ENCODE peak calls at places on chromosomes 2 and 18, in eight cellular contexts. L is GM06990; X is stimulated activated naive CD8-positive, alpha-beta T cell treated with anti-CD3 and anti-CD28 coated beads, Interleukin-15, Interleukin-2, amounts not matched to agents 100 U/mL and 50 U/mL, for 24 hours; F is NCI-H2171; W is activated T-helper 1 cell treated with anti-CD3 and anti-CD28 coated beads, Interleukin-12 subunit alpha, Interleukin-12 subunit beta, Interleukin-2, Interleukin-4 antibody, amounts not matched to agents 30 ng/mL and 10 ng/mL and 1 ng/mL, durations not matched to agents 14 hours and 24 hours and 36 hours; M is bronchial epithelial cell; I is ELF-1; K is activated gamma-delta T cell treated with anti-CD3 and anti-CD28 coated beads, Interleukin-2, amount 50 U/mL, for 16 hours. O is an unnamed sample.

GRCh38 chr2:64019975-64020281 is 700 bp upstream of the VPS54 start:
- DNase-seq in L (peak; percentile 41), X (no peak), F (no peak), W (no peak), M (no peak), I (no peak), K (no peak), O (peak; percentile 28)

GRCh38 chr2:127953128-127953718 is 67.5 kb upstream of the AMMECR1L start:
- DNase-seq in L (no peak), X (no peak), F (no peak), W (no peak), M (no peak), I (no peak), K (no peak), O (no peak)

GRCh38 chr18:78977627-78978271 is 1.9 kb upstream of the SALL3 start:
- DNase-seq in L (no peak), X (peak; percentile 6), F (no peak), W (no peak), M (no peak), I (peak; percentile 49), K (no peak), O (no peak)

GRCh38 chr2:174681983-174682577 is 82.2 kb downstream of the CHRNA1 start:
- DNase-seq in L (peak; percentile 41), X (peak; percentile 56), F (peak; percentile 4), W (peak; percentile 33), M (no peak), I (peak; percentile 49), K (peak; percentile 24), O (no peak)

GRCh38 chr2:5093518-5093917 is 598.7 kb upstream of the SOX11 start:
- DNase-seq in L (no peak), X (no peak), F (no peak), W (no peak), M (no peak), I (no peak), K (no peak), O (no peak)

GRCh38 chr2:202109737-202110184 is 36.7 kb downstream of the KIAA2012 start:
- DNase-seq in L (no peak), X (no peak), F (no peak), W (no peak), M (peak; percentile 52), I (peak; percentile 65), K (no peak), O (peak; percentile 39)

GRCh38 chr18:24818451-24818850 is 358.0 kb downstream of the HRH4 start:
- DNase-seq in L (no peak), X (no peak), F (no peak), W (no peak), M (no peak), I (no peak), K (no peak), O (no peak)

GRCh38 chr2:236168110-236169067 is at the start of gene GBX2:
- DNase-seq in L (no peak), X (no peak), F (peak; percentile 75), W (no peak), M (peak; percentile 35), I (peak; percentile 92), K (no peak), O (peak; percentile 51)

GRCh38 chr2:207481924-207482323 is 47.8 kb upstream of the CREB1 start:
- DNase-seq in L (no peak), X (no peak), F (no peak), W (no peak), M (no peak), I (no peak), K (no peak), O (no peak)

GRCh38 chr2:112836695-112837117 is at the start of gene IL1B:
- DNase-seq in L (no peak), X (no peak), F (no peak), W (no peak), M (peak; percentile 95), I (no peak), K (no peak), O (peak; percentile 95)

GRCh38 chr2:12870692-12871091 is 154.0 kb downstream of the TRIB2 start:
- DNase-seq in L (no peak), X (no peak), F (no peak), W (no peak), M (peak; percentile 62), I (no peak), K (no peak), O (peak; percentile 40)

GRCh38 chr2:130241041-130241707 is 42.9 kb upstream of the TUBA3E start:
- DNase-seq in L (no peak), X (no peak), F (no peak), W (no peak), M (peak; percentile 91), I (peak; percentile 24), K (no peak), O (peak; percentile 85)

GRCh38 chr2:113174369-113174735 is 581 bp downstream of the PSD4 start:
- DNase-seq in L (no peak), X (peak; percentile 48), F (no peak), W (no peak), M (no peak), I (no peak), K (no peak), O (no peak)

GRCh38 chr2:85986121-85986520 is 97.3 kb upstream of the ST3GAL5 start:
- DNase-seq in L (no peak), X (no peak), F (no peak), W (no peak), M (no peak), I (no peak), K (no peak), O (no peak)

GRCh38 chr2:48927355-48927754 is 171.8 kb upstream of the LHCGR start:
- DNase-seq in L (no peak), X (no peak), F (no peak), W (no peak), M (no peak), I (no peak), K (no peak), O (no peak)

GRCh38 chr2:60278906-60279305 is 274.5 kb downstream of the BCL11A start:
- DNase-seq in L (no peak), X (no peak), F (no peak), W (no peak), M (peak; percentile 29), I (no peak), K (no peak), O (no peak)

GRCh38 chr18:75350440-75350839 is 77.1 kb downstream of the SMIM21 start:
- DNase-seq in L (no peak), X (no peak), F (no peak), W (no peak), M (no peak), I (no peak), K (no peak), O (no peak)

GRCh38 chr2:174337337-174338154 is 2.8 kb downstream of the SP9 start:
- DNase-seq in L (peak; percentile 61), X (peak; percentile 40), F (no peak), W (no peak), M (no peak), I (peak; percentile 71), K (no peak), O (no peak)

GRCh38 chr2:239871481-239872435 is 153.4 kb downstream of the NDUFA10 start:
- DNase-seq in L (no peak), X (no peak), F (no peak), W (no peak), M (no peak), I (no peak), K (no peak), O (no peak)

GRCh38 chr2:150410809-150411208 is 76.7 kb downstream of the RND3 start:
- DNase-seq in L (no peak), X (no peak), F (no peak), W (no peak), M (no peak), I (peak; percentile 57), K (no peak), O (peak; percentile 9)

GRCh38 chr2:217074576-217075224 is 214.8 kb upstream of the TNP1 start:
- DNase-seq in L (no peak), X (no peak), F (no peak), W (no peak), M (no peak), I (no peak), K (no peak), O (no peak)

GRCh38 chr2:656676-657075 is 20.5 kb downstream of the TMEM18 start:
- DNase-seq in L (no peak), X (no peak), F (no peak), W (no peak), M (no peak), I (no peak), K (no peak), O (no peak)

GRCh38 chr2:17589406-17590035 is 49.0 kb downstream of the VSNL1 start:
- DNase-seq in L (no peak), X (no peak), F (no peak), W (no peak), M (peak; percentile 100), I (no peak), K (no peak), O (peak; percentile 96)

GRCh38 chr2:201833796-201834195 is 27.5 kb downstream of the CDK15 start:
- DNase-seq in L (no peak), X (no peak), F (no peak), W (no peak), M (no peak), I (no peak), K (no peak), O (no peak)

GRCh38 chr2:66925128-66925527 is 472.0 kb upstream of the ETAA1 start:
- DNase-seq in L (no peak), X (no peak), F (no peak), W (no peak), M (peak; percentile 43), I (no peak), K (no peak), O (peak; percentile 71)

GRCh38 chr2:24658531-24659202 is 134.5 kb downstream of the PTRHD1 start:
- DNase-seq in L (no peak), X (no peak), F (no peak), W (no peak), M (peak; percentile 9), I (no peak), K (no peak), O (no peak)

GRCh38 chr2:212863185-212863588 is 288.2 kb downstream of the IKZF2 start:
- DNase-seq in L (peak; percentile 25), X (peak; percentile 23), F (peak; percentile 39), W (no peak), M (peak; percentile 48), I (peak; percentile 86), K (no peak), O (peak; percentile 36)

GRCh38 chr2:244547-244946 is 19.3 kb downstream of the SH3YL1 start:
- DNase-seq in L (no peak), X (no peak), F (no peak), W (no peak), M (no peak), I (no peak), K (no peak), O (no peak)

GRCh38 chr2:15307526-15307925 is 253.6 kb downstream of the NBAS start:
- DNase-seq in L (no peak), X (no peak), F (no peak), W (no peak), M (no peak), I (no peak), K (no peak), O (no peak)

GRCh38 chr2:19607931-19608762 is 249.7 kb upstream of the OSR1 start:
- DNase-seq in L (no peak), X (no peak), F (no peak), W (no peak), M (peak; percentile 19), I (no peak), K (no peak), O (peak; percentile 69)

GRCh38 chr18:80103231-80103630 is 5.8 kb upstream of the ADNP2 start:
- DNase-seq in L (no peak), X (no peak), F (no peak), W (no peak), M (peak; percentile 63), I (no peak), K (no peak), O (no peak)

GRCh38 chr2:215382011-215382410 is 53.9 kb downstream of the FN1 start:
- DNase-seq in L (no peak), X (no peak), F (no peak), W (no peak), M (no peak), I (no peak), K (no peak), O (no peak)

GRCh38 chr2:204315236-204315662 is 230.0 kb upstream of the PARD3B start:
- DNase-seq in L (no peak), X (no peak), F (peak; percentile 20), W (no peak), M (no peak), I (no peak), K (no peak), O (no peak)

GRCh38 chr2:226017534-226017933 is 618.0 kb downstream of the NYAP2 start:
- DNase-seq in L (no peak), X (no peak), F (no peak), W (no peak), M (no peak), I (no peak), K (no peak), O (no peak)

O was measured in foreskin keratinocyte.